ENCODE peak calls at places on chromosomes 3 and 15, in seven cellular contexts. A is activated CD8-positive, alpha-beta T cell treated with anti-CD3 and anti-CD28 coated beads for 36 hours; S is T-helper 1 cell; R is RPMI8226; Y is mucosa of descending colon; C is dermis blood vessel endothelial cell; H is H7. Q is an unnamed sample.
A peak's percentile ranks its signal among the peaks of the same experiment; 100 is the strongest.

GRCh38 chr3:44337253-44337652 is 1.3 kb upstream of the TCAIM start:
- DNase-seq in A (no peak), S (no peak), R (no peak), Y (no peak), C (peak; percentile 19), H (no peak), Q (peak; percentile 11)

GRCh38 chr3:63308072-63308471 is 30.0 kb downstream of the SYNPR start:
- DNase-seq in A (no peak), S (no peak), R (no peak), Y (no peak), C (no peak), H (no peak), Q (no peak)

GRCh38 chr3:142888099-142888483 is 792 bp downstream of the PCOLCE2 start:
- DNase-seq in A (peak; percentile 10), S (no peak), R (peak; percentile 71), Y (peak; percentile 7), C (no peak), H (no peak), Q (peak; percentile 75)

GRCh38 chr3:124986153-124987143 is 51.9 kb upstream of the MUC13 start:
- DNase-seq in A (no peak), S (no peak), R (no peak), Y (peak; percentile 82), C (peak; percentile 54), H (peak; percentile 66), Q (peak; percentile 39)

GRCh38 chr3:72907131-72907697 is 19.4 kb downstream of the GXYLT2 start:
- DNase-seq in A (no peak), S (no peak), R (no peak), Y (peak; percentile 43), C (no peak), H (no peak), Q (no peak)

GRCh38 chr3:175585898-175586297 is 726.8 kb downstream of the NAALADL2 start:
- DNase-seq in A (no peak), S (no peak), R (no peak), Y (no peak), C (no peak), H (no peak), Q (no peak)

GRCh38 chr3:21041621-21042020 is 709.4 kb downstream of the ZNF385D start:
- DNase-seq in A (no peak), S (no peak), R (no peak), Y (no peak), C (no peak), H (no peak), Q (no peak)

GRCh38 chr3:184549793-184550585 is 11.6 kb upstream of the EPHB3 start:
- DNase-seq in A (no peak), S (no peak), R (no peak), Y (no peak), C (no peak), H (peak; percentile 40), Q (no peak)

GRCh38 chr3:171348121-171348520 is 112.1 kb downstream of the TNIK start:
- DNase-seq in A (no peak), S (no peak), R (no peak), Y (no peak), C (peak; percentile 44), H (no peak), Q (no peak)

GRCh38 chr3:43378066-43378935 is 92.0 kb downstream of the SNRK start:
- DNase-seq in A (peak; percentile 88), S (peak; percentile 54), R (peak; percentile 66), Y (peak; percentile 77), C (peak; percentile 53), H (peak; percentile 76), Q (peak; percentile 66)

GRCh38 chr15:56734013-56734625 is 810 bp upstream of the ZNF280D start:
- DNase-seq in A (peak; percentile 12), S (no peak), R (no peak), Y (peak; percentile 16), C (no peak), H (no peak), Q (no peak)

GRCh38 chr15:85047271-85047948 is 65.8 kb downstream of the PDE8A start:
- DNase-seq in A (peak; percentile 36), S (no peak), R (no peak), Y (no peak), C (peak; percentile 98), H (no peak), Q (no peak)

GRCh38 chr3:58529516-58530353 is 7.3 kb downstream of the ACOX2 start:
- DNase-seq in A (peak; percentile 25), S (no peak), R (peak; percentile 37), Y (peak; percentile 35), C (peak; percentile 41), H (peak; percentile 91), Q (peak; percentile 83)

GRCh38 chr15:39919740-39920509 is at the start of gene GPR176:
- DNase-seq in A (peak; percentile 24), S (peak; percentile 11), R (peak; percentile 22), Y (peak; percentile 14), C (peak; percentile 84), H (peak; percentile 83), Q (peak; percentile 68)

GRCh38 chr3:77296527-77296926 is 256.6 kb downstream of the ROBO2 start:
- DNase-seq in A (no peak), S (no peak), R (peak; percentile 3), Y (no peak), C (no peak), H (no peak), Q (no peak)

GRCh38 chr3:150169279-150169970 is 198.7 kb upstream of the PFN2 start:
- DNase-seq in A (no peak), S (no peak), R (no peak), Y (no peak), C (no peak), H (no peak), Q (no peak)

GRCh38 chr3:194285024-194285858 is 65.9 kb downstream of the CPN2 start:
- DNase-seq in A (no peak), S (no peak), R (peak; percentile 38), Y (no peak), C (no peak), H (no peak), Q (no peak)

GRCh38 chr3:128353991-128354687 is 112.6 kb downstream of the DNAJB8 start:
- DNase-seq in A (no peak), S (no peak), R (no peak), Y (no peak), C (peak; percentile 29), H (no peak), Q (no peak)

GRCh38 chr15:80888846-80889245 is 100.8 kb downstream of the MESD start:
- DNase-seq in A (no peak), S (no peak), R (no peak), Y (no peak), C (no peak), H (no peak), Q (no peak)

GRCh38 chr3:172622916-172623700 is 87.8 kb downstream of the NCEH1 start:
- DNase-seq in A (peak; percentile 51), S (no peak), R (peak; percentile 61), Y (peak; percentile 75), C (peak; percentile 83), H (peak; percentile 56), Q (peak; percentile 38)

GRCh38 chr3:4220050-4220449 is 83.1 kb upstream of the SETMAR start:
- DNase-seq in A (no peak), S (no peak), R (no peak), Y (no peak), C (no peak), H (no peak), Q (no peak)

Q was measured in iPS-NIHi11.